ENCODE peak calls at places on chromosomes 2 and 18, in four cellular contexts. V is heart left ventricle, X is left ventricle myocardium inferior, E is lower lobe of right lung. K is an unnamed sample.

GRCh38 chr18:26448714-26449159 is 99.6 kb downstream of the KCTD1 start:
- DNase-seq in V (no peak), X (no peak), E (no peak), K (no peak)

GRCh38 chr2:65367517-65367916 is 64.9 kb downstream of the SPRED2 start:
- DNase-seq in V (no peak), X (no peak), E (no peak), K (peak; percentile 95)

GRCh38 chr2:146677280-146677679 is 1167.5 kb upstream of the ACVR2A start:
- DNase-seq in V (no peak), X (no peak), E (no peak), K (no peak)

GRCh38 chr2:32399221-32399620 is 42.4 kb downstream of the BIRC6 start:
- DNase-seq in V (no peak), X (no peak), E (no peak), K (no peak)

GRCh38 chr2:199458806-199459285 is 1.1 kb upstream of the SATB2 start:
- DNase-seq in V (no peak), X (no peak), E (peak; percentile 54), K (peak; percentile 29)

GRCh38 chr18:76519156-76519549 is 24.1 kb upstream of the ZNF516 start:
- DNase-seq in V (no peak), X (no peak), E (no peak), K (peak; percentile 32)

GRCh38 chr2:226652388-226652787 is 147.2 kb downstream of the IRS1 start:
- DNase-seq in V (no peak), X (no peak), E (no peak), K (peak; percentile 92)

GRCh38 chr2:115084446-115084845 is 642.0 kb downstream of the DPP10 start:
- DNase-seq in V (no peak), X (no peak), E (no peak), K (no peak)

GRCh38 chr2:176508984-176509383 is 239.7 kb downstream of the MTX2 start:
- DNase-seq in V (no peak), X (no peak), E (no peak), K (no peak)

GRCh38 chr2:128408349-128409305 is 90.0 kb upstream of the HS6ST1 start:
- DNase-seq in V (no peak), X (no peak), E (no peak), K (peak; percentile 82)

GRCh38 chr2:70895998-70896764 is 39.5 kb upstream of the ATP6V1B1 start:
- DNase-seq in V (no peak), X (no peak), E (no peak), K (no peak)

GRCh38 chr2:226649871-226650660 is 149.6 kb downstream of the IRS1 start:
- DNase-seq in V (peak; percentile 79), X (peak; percentile 37), E (peak; percentile 71), K (peak; percentile 100)

GRCh38 chr2:138029238-138029637 is 65.0 kb downstream of the HNMT start:
- DNase-seq in V (no peak), X (peak; percentile 16), E (no peak), K (peak; percentile 73)

GRCh38 chr2:112927745-112928144 is 16.8 kb downstream of the IL37 start:
- DNase-seq in V (no peak), X (no peak), E (no peak), K (no peak)

GRCh38 chr2:176123847-176124273 is 1.3 kb downstream of the HOXD9 start:
- DNase-seq in V (no peak), X (no peak), E (no peak), K (no peak)

GRCh38 chr2:178479758-178480226 is 465 bp upstream of the PLEKHA3 start:
- DNase-seq in V (no peak), X (no peak), E (no peak), K (peak; percentile 17)

GRCh38 chr2:120745420-120746178 is 9.9 kb downstream of the GLI2 start:
- DNase-seq in V (no peak), X (no peak), E (no peak), K (no peak)

GRCh38 chr2:152250421-152251100 is 75.0 kb upstream of the STAM2 start:
- DNase-seq in V (no peak), X (no peak), E (no peak), K (no peak)

GRCh38 chr2:85751300-85751575 is 2.6 kb upstream of the ATOH8 start:
- DNase-seq in V (no peak), X (no peak), E (no peak), K (no peak)

GRCh38 chr2:100365434-100365833 is 43.1 kb upstream of the LONRF2 start:
- DNase-seq in V (no peak), X (no peak), E (no peak), K (peak; percentile 90)

DNA sequence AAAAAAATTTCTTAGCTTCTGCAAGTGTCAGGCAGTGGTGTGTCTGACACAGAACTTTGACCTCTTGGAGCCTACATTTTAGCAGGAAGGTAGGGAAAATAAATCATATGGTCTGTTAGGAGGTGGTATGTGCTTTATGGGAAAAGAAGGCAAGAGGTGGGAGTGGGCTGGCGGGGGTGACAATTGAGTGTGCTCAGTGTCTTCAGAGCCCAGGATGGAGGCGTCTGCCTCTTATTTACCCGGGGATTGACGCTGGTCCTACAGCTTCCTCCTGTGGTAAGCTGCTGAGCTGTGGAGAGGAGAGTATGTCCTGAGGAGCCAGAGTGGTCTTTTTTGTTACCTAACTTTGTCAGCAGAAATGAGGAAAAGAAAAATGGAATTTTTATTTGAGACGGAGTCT is 8.3 kb downstream of the RAB31 start:
- DNase-seq in V (no peak), X (no peak), E (no peak), K (no peak)
- TF ChIP-seq CTCF in V (no peak), X (no peak), E (no peak), K (no peak)

GRCh38 chr18:57347784-57348183 is 4.6 kb upstream of the ST8SIA3 start:
- DNase-seq in V (no peak), X (no peak), E (no peak), K (no peak)

GRCh38 chr18:57352761-57353136 is 392 bp downstream of the ST8SIA3 start:
- DNase-seq in V (no peak), X (no peak), E (no peak), K (no peak)

GRCh38 chr18:57353940-57354461 is 1.6 kb downstream of the ST8SIA3 start:
- DNase-seq in V (no peak), X (peak; percentile 30), E (no peak), K (peak; percentile 50)

GRCh38 chr18:57352271-57352701 is at the start of gene ST8SIA3:
- DNase-seq in V (no peak), X (no peak), E (no peak), K (no peak)

DNA sequence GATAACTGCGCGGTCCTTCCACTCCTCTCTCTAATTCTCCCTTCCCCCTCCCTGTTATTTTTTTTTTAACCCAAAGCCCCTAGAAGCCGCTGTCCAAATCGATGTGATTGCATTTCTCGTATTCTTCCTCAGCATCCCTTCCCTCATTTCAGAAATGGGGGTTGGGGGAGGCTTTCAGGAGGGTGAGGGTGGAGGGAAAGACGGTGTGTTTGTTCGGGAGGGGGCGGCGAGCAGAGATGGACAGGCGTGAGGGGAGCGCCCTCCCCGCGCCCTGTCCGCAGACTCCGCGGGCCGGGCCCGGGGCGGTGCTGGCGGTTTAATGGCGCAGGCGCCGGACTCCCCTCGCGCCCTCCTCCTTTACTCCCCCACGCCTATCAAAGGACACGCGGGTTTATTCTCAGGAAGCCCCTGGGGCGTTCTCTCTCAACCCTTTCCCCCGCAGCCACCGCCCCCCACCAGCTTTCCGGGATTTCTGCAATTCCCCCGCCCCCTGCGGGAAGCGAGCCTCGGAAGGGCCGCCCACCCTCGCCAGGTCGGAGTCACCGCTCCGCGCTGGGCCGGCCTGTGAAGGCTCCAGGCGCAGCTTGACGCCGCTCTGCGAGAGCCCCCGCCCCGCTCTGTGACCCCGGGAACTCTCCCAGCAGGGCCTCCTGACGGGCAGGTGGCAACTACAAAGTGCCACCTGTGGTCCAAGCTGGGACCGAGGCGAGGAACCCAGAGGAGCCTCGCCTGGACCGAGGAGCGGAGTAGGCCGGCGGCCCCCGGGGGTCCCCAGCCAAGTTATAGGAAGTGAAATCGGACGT is 981 bp downstream of the ST8SIA3 start:
- DNase-seq in V (no peak), X (no peak), E (no peak), K (no peak)
- H3K4me3 ChIP-seq in V (no peak overlapping the region), X (peak overlapping the region; percentile 29), E (no peak overlapping the region), K (no peak overlapping the region)

GRCh38 chr2:26312471-26312870 is 33.5 kb upstream of the SELENOI start:
- DNase-seq in V (no peak), X (no peak), E (no peak), K (no peak)

GRCh38 chr2:26316845-26317244 is 29.1 kb upstream of the SELENOI start:
- DNase-seq in V (no peak), X (no peak), E (no peak), K (no peak)

GRCh38 chr2:26313446-26313845 is 32.5 kb upstream of the SELENOI start:
- DNase-seq in V (no peak), X (no peak), E (no peak), K (no peak)

GRCh38 chr2:26316041-26316440 is 29.9 kb upstream of the SELENOI start:
- DNase-seq in V (no peak), X (no peak), E (no peak), K (no peak)

DNA sequence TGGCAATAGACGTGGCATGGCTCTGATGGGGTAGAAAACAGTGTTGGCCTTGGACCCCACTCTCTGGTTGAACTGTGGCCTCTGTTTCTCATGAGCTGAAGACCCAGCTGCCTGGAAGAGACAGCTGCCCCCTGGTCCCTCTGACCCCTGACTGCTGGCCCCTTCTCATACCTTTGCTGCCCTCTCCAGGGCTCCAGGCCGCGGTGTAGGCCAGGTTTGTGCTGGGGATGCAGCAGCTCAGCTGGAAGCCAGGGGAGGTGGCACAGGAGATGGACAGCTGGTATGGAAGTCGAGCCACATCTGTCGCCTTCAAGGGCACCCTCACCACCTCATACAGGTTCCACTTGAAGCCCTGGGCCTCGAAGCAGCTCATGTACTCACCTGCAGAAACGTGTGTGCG is 31.7 kb upstream of the SELENOI start:
- DNase-seq in V (no peak), X (no peak), E (no peak), K (no peak)
- TF ChIP-seq CTCF in V (no peak), X (no peak), E (no peak), K (no peak)

GRCh38 chr18:56913970-56914369 is 232.9 kb upstream of the BOD1L2 start:
- DNase-seq in V (no peak), X (no peak), E (no peak), K (no peak)

GRCh38 chr18:56910237-56910636 is 236.7 kb upstream of the BOD1L2 start:
- DNase-seq in V (no peak), X (no peak), E (no peak), K (no peak)

DNA sequence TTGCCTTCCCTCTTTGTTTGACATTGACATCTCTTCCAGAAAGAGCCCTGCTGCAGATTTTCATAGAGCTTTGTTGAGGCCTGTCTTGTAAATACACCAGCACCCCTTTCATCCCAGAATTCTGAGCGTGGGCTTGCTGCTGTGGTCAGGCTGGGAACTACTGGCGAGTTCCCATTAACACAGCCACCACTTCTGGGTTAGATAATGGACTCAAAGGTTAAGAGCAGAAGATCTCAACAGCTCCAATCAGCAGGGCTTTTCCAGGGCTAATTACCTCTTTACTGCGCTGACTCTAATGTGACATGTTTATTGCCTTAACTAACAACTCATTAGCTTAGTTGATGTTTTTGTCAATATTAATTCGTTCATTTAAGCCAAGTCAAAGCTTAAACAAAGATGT is 235.9 kb upstream of the BOD1L2 start:
- DNase-seq in V (no peak), X (no peak), E (no peak), K (no peak)
- H3K4me3 ChIP-seq in V (no peak overlapping the region), X (no peak overlapping the region), E (no peak overlapping the region), K (no peak overlapping the region)

DNA sequence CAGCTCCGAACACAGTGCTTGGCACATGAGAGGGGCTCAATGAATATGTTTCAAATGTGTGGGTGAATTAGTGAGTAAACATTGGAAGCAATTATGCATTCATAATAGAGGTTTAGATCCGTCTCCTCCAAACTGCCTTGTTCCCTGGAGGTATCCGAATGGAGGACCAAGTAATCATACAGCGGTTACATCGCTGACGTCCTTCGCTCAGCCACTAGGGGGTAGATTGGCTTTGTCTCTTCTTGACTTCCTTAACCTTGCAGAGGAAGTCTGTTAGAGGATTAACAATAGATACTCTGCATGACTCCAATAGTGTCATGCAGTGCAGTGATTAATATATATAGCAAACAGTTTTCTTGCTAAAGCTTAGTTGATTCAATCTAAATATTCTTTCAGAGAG is 517.0 kb downstream of the PTPRM start:
- DNase-seq in V (peak; percentile 40), X (no peak), E (no peak), K (peak; percentile 69)
- TF ChIP-seq CTCF in V (peak; percentile 69), X (peak; percentile 74), E (peak; percentile 53), K (peak; percentile 78)

GRCh38 chr18:44700652-44701051 is 20.0 kb downstream of the SETBP1 start:
- DNase-seq in V (no peak), X (no peak), E (no peak), K (peak; percentile 50)
- H3K4me3 ChIP-seq in V (no peak overlapping the region), X (no peak overlapping the region), E (no peak overlapping the region), K (no peak overlapping the region)